ENCODE peak calls at places on chromosomes 6 and 20, in seven cellular contexts. L, Z, N, X, E, V and O are unnamed samples. For H3K4me1, the result is how much of the 10 kb centered on the place peaks cover.

GRCh38 chr6:169500688-169501087 is 201.1 kb downstream of the WDR27 start:
- DNase-seq in L (no peak), E (no peak), Z (no peak), N (no peak), X (no peak), V (no peak), O (no peak)

GRCh38 chr6:56938634-56939294 is 16.1 kb upstream of the BEND6 start:
- DNase-seq in V (peak), X (no peak), Z (no peak), L (peak), E (peak), N (no peak), O (no peak)

GRCh38 chr6:151294561-151295101 is 54.9 kb downstream of the AKAP12 start:
- DNase-seq in X (no peak), L (no peak), V (no peak), Z (no peak), N (no peak), E (no peak), O (no peak)

GRCh38 chr20:61497029-61497627 is 245.1 kb downstream of the CDH4 start:
- DNase-seq in E (no peak), X (no peak), N (no peak), L (no peak), V (no peak), Z (no peak), O (no peak)

GRCh38 chr6:106525111-106525884 is 104.0 kb downstream of the RTN4IP1 start:
- DNase-seq in V (no peak), L (no peak), E (no peak), N (no peak), X (no peak), Z (no peak), O (no peak)

GRCh38 chr6:157368359-157369049 is 12.5 kb upstream of the ZDHHC14 start:
- DNase-seq in N (no peak), Z (no peak), L (no peak), X (no peak), V (no peak), E (no peak), O (no peak)

GRCh38 chr6:52560462-52560861 is 16.4 kb downstream of the TRAM2 start:
- DNase-seq in Z (no peak), N (no peak), X (no peak), V (no peak), E (no peak), L (no peak), O (no peak)

GRCh38 chr20:37501940-37502339 is 19.1 kb upstream of the NNAT start:
- DNase-seq in V (no peak), E (no peak), X (no peak), Z (no peak), N (no peak), L (no peak), O (no peak)

GRCh38 chr6:123418101-123418500 is 218.6 kb downstream of the TRDN start:
- DNase-seq in N (no peak), L (no peak), Z (no peak), X (no peak), V (no peak), E (no peak), O (no peak)

GRCh38 chr6:152068622-152069261 is 261.3 kb downstream of the ESR1 start:
- DNase-seq in N (no peak), E (no peak), L (no peak), V (peak), X (no peak), Z (no peak), O (no peak)

GRCh38 chr6:162777091-162777490 is 49.3 kb downstream of the PACRG start:
- DNase-seq in X (peak), L (no peak), N (no peak), E (no peak), V (no peak), Z (no peak), O (no peak)

GRCh38 chr20:33689973-33690372 is 3.8 kb upstream of the E2F1 start:
- DNase-seq in E (no peak), L (no peak), V (peak), N (no peak), Z (peak), X (no peak), O (no peak)
- H3K4me1 ChIP-seq in E (under half), L (under half), V (under half), N (under half), Z (under half), X (under half), O (under half)

DNA sequence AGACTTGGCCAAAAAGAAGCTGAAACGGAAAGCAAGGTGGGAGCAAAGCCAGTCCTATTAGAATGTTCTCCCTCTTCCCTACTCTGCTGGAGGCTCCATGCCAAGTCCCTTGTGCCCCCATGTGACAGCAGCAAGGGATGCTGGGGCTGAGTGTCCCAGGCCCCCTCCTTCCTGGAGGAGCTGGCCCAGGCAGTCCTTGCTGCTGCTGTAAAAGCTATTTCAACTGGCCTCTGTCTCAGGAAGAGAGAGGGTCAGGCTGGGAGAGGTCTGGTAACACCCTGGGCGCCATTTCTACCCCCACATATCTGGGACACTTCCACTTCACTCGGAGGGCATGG is 25.0 kb downstream of the TTBK1 start:
- DNase-seq in N (no peak), L (no peak), Z (no peak), E (no peak), X (peak), V (no peak), O (no peak)
- H3K4me1 ChIP-seq in N (under half), L (under half), Z (under half), E (under half), X (under half), V (under half), O (under half)

DNA sequence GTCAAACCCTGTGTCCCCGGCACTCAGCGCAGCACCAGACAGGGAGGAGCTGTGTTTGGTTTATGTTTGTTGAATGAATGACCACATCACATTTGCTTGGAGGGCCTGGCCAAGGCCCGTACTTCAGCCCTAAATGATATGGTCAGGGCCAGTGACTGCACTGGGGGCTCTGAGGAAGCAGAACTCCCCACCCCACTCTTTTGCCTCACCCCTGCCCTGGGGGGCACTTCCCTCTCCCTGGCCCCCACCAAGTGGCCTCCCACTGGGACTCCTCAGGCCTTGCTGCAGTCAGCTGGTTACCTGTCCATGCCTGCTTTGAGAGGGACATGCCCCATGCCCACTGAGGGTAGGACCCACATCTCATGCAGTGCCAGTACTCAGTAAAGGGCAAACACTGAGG is 2.9 kb downstream of the ADISSP start:
- DNase-seq in X (no peak), L (no peak), Z (no peak), N (no peak), V (no peak), E (no peak), O (no peak)
- H3K4me1 ChIP-seq in X (under half), L (under half), Z (under half), N (under half), V (under half), E (under half), O (under half)

DNA sequence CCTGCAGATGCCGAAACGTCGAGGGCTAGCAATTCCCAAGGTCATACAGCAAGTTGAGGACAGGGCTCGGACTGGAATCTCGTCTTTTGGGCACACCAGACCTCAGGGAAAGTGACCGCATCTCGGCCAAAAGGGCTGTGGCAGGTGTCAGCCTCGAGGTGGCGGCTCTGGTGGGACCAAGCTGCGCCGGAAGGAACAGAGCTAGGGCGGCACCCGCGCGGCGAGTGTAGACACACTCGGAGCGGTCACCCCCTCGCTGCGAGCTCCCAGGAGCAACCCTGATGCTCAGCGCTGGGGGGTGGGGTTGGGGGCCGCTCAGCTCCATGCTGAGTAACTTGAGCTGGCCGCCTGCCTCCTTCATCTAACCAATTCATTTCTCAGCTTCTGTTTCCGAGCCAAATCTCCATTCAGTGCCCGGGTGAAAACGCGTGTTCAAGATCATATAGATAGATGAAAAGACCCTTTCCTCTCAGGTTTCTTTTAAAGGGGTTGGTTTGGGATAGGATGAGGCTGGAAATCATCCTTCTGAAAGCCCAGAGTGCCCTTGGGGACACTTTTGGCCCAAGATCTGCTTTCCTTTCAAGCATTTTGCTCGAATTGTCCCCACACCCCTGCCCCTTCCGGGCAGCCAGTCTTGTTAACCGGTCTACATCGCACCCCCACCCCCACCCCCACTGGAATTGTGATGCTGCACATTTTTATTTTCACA is 2.3 kb upstream of the TUBB2B start:
- DNase-seq in Z (no peak), X (no peak), E (no peak), L (peak), N (no peak), V (no peak), O (no peak)
- H3K4me1 ChIP-seq in Z (half or more), X (half or more), E (under half), L (under half), N (under half), V (under half), O (under half)

DNA sequence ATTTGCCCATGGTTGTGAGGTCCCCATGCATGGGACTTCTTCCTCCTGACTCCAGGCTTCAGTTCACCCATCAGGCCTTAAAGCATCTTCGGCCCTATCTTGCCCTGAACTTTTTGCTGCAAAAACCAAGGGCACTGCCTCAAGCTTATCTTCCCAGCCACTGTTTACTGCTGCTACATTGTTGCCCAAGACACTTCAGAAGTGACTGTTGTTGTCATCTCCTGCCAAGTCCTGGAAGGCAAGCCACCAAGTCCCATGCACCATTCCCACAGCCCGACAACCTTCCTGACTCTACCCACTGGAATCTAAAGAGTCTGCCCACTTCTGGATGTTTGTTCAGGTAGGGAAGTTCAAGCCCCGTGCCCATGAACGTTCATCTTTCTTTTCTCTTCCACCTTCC is 12.4 kb downstream of the BANF2 start:
- DNase-seq in L (no peak), V (no peak), X (no peak), E (no peak), N (no peak), Z (no peak), O (no peak)
- H3K4me1 ChIP-seq in L (under half), V (under half), X (under half), E (under half), N (under half), Z (under half), O (under half)